ENCODE peak calls at places on chromosome 6, in five cellular contexts. B is lower lobe of right lung, F is endodermal cell, G is pancreas, L is left lung. D is an unnamed sample.

GRCh38 chr6:109143191-109143590 is 47.9 kb downstream of the CEP57L1 start:
- DNase-seq in B (no peak), F (no peak), G (no peak), L (no peak), D (no peak)

GRCh38 chr6:225121-225721 is 67.1 kb upstream of the DUSP22 start:
- DNase-seq in B (peak; percentile 57), F (peak; percentile 33), G (no peak), L (peak; percentile 80), D (no peak)

GRCh38 chr6:4212588-4212987 is 77.2 kb upstream of the ECI2 start:
- DNase-seq in B (no peak), F (no peak), G (no peak), L (no peak), D (no peak)

GRCh38 chr6:61606500-61606899 is 679.5 kb downstream of the KHDRBS2 start:
- DNase-seq in B (no peak), F (peak; percentile 43), G (no peak), L (no peak), D (no peak)

GRCh38 chr6:98835149-98836024 is 1.0 kb downstream of the POU3F2 start:
- DNase-seq in B (no peak), F (peak; percentile 81), G (no peak), L (peak; percentile 52), D (no peak)

GRCh38 chr6:32954983-32955802 is 2.3 kb upstream of the HLA-DMA start:
- DNase-seq in B (no peak), F (peak; percentile 89), G (peak; percentile 67), L (no peak), D (no peak)

GRCh38 chr6:126176266-126176665 is 163.6 kb upstream of the CENPW start:
- DNase-seq in B (no peak), F (no peak), G (no peak), L (no peak), D (no peak)

GRCh38 chr6:121691126-121691540 is 255.7 kb downstream of the GJA1 start:
- DNase-seq in B (no peak), F (no peak), G (no peak), L (no peak), D (no peak)

GRCh38 chr6:40717411-40718057 is 130.4 kb upstream of the LRFN2 start:
- DNase-seq in B (no peak), F (no peak), G (no peak), L (no peak), D (no peak)

GRCh38 chr6:92810913-92811312 is 608.4 kb downstream of the EPHA7 start:
- DNase-seq in B (no peak), F (peak; percentile 87), G (peak; percentile 12), L (no peak), D (no peak)

GRCh38 chr6:20652691-20653479 is 118.6 kb downstream of the CDKAL1 start:
- DNase-seq in B (no peak), F (no peak), G (no peak), L (no peak), D (peak; percentile 9)

GRCh38 chr6:16414205-16414604 is 175.8 kb downstream of the GMPR start:
- DNase-seq in B (no peak), F (no peak), G (no peak), L (no peak), D (no peak)

GRCh38 chr6:74606488-74607135 is 599.2 kb downstream of the COL12A1 start:
- DNase-seq in B (no peak), F (no peak), G (no peak), L (no peak), D (peak; percentile 86)

GRCh38 chr6:142551145-142551811 is 249.5 kb downstream of the ADGRG6 start:
- DNase-seq in B (no peak), F (peak; percentile 61), G (no peak), L (peak; percentile 55), D (no peak)

GRCh38 chr6:108798672-108799355 is 49.4 kb upstream of the ARMC2 start:
- DNase-seq in B (peak; percentile 59), F (peak; percentile 68), G (no peak), L (no peak), D (no peak)

GRCh38 chr6:51717477-51717876 is 369.9 kb downstream of the PKHD1 start:
- DNase-seq in B (no peak), F (no peak), G (no peak), L (no peak), D (no peak)

GRCh38 chr6:155171109-155171746 is 92.6 kb upstream of the CLDN20 start:
- DNase-seq in B (no peak), F (peak; percentile 39), G (no peak), L (no peak), D (peak; percentile 78)

GRCh38 chr6:149046822-149047246 is 270.7 kb upstream of the TAB2 start:
- DNase-seq in B (no peak), F (no peak), G (no peak), L (no peak), D (no peak)

GRCh38 chr6:73722318-73723060 is 26.5 kb downstream of the CD109 start:
- DNase-seq in B (no peak), F (no peak), G (no peak), L (no peak), D (peak; percentile 91)

GRCh38 chr6:162058281-162058875 is 669.2 kb downstream of the PRKN start:
- DNase-seq in B (no peak), F (no peak), G (peak; percentile 87), L (no peak), D (no peak)

GRCh38 chr6:30007132-30007764 is 53.8 kb upstream of the POLR1H start:
- DNase-seq in B (peak; percentile 74), F (peak; percentile 91), G (peak; percentile 53), L (peak; percentile 86), D (no peak)

GRCh38 chr6:137798846-137799245 is 68.2 kb upstream of the TNFAIP3 start:
- DNase-seq in B (no peak), F (no peak), G (no peak), L (no peak), D (no peak)

GRCh38 chr6:149440735-149441662 is 40.9 kb downstream of the SUMO4 start:
- DNase-seq in B (no peak), F (no peak), G (no peak), L (no peak), D (no peak)

GRCh38 chr6:85458782-85459181 is 8.9 kb downstream of the NT5E start:
- DNase-seq in B (no peak), F (peak; percentile 62), G (no peak), L (no peak), D (no peak)

GRCh38 chr6:72418495-72418894 is 203.4 kb upstream of the KCNQ5 start:
- DNase-seq in B (no peak), F (no peak), G (no peak), L (peak; percentile 53), D (peak; percentile 49)

DNA sequence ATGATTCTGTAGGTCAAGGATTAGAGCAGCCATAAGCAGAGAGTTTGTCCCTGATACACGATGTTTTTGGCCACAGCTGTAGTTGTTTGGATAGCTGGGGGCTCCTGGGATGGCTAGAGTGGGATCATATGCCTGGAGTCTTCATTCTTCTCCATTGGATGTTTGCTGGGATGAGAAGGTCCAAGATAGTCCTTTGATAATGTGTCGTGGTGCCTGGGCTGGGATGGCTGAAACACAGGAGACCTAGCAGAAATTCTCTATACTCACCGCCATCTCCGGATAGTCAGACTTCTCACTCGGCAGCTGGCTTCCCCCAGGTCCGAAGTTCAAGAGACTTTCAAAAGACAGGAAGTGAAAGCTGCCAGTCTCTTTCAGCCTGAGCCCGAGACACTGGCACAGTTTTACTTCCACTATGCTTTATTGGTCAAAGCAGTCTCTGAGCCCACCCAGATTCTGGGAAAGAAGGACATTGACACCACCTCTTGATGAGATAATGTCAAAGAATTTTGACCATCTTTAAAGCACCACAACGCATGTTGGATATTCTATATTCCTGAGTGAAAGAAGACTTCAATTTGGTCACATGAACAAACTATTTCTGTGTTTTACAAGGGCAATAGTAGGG is 16.0 kb downstream of the MARCKS start:
- DNase-seq in B (peak; percentile 66), F (no peak), G (peak; percentile 47), L (peak; percentile 75), D (no peak)
- H3K4me3 ChIP-seq in B (peak overlapping the region; percentile 44), F (no peak overlapping the region), G (no peak overlapping the region), L (peak overlapping the region; percentile 19), D (no peak overlapping the region)

GRCh38 chr6:37648465-37649330 is 49.0 kb downstream of the MDGA1 start:
- DNase-seq in B (no peak), F (peak; percentile 99), G (no peak), L (no peak), D (no peak)

GRCh38 chr6:37650071-37650481 is 47.6 kb downstream of the MDGA1 start:
- DNase-seq in B (no peak), F (peak; percentile 93), G (no peak), L (no peak), D (no peak)

GRCh38 chr6:37646097-37646864 is 51.4 kb downstream of the MDGA1 start:
- DNase-seq in B (no peak), F (no peak), G (no peak), L (no peak), D (no peak)

GRCh38 chr6:37647765-37648085 is 50.0 kb downstream of the MDGA1 start:
- DNase-seq in B (no peak), F (no peak), G (no peak), L (no peak), D (no peak)

DNA sequence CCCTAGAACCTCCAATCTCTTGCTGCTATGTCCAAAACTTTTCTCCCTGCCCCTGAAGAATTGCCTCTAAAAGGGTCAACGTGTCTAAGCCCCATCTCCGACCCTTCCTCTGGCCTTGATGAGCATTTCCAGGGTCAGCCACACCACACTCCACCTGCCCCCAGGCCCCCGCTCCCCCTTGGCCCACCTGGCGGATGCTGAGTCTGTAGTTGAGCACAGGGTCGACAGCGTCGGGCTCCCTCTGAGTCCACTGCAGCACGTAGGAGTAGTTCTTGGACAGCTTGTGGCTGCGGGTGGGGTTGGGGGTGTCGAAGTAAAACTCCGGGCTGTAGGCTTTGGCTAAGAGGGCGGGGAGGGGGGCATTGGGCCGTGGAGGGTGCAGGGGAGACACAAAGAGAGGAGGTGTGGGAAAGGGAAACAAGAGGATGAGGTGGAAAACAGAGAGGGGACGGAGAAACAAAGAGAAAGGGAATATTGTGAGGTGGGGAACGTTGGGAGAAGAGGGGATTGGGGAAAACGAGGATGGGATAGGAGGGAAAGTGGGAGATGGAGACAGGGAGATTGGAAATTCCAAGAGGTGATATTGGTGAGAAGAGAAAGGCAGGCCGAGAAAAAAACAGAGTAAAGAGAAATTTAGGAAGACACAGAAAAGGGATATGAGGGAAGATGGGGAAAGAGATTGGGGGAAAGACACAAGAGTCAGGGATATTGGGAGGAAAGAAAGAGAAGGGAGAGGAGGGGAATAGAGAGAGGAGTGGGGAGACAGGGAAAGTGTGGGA is 50.5 kb downstream of the MDGA1 start:
- DNase-seq in B (no peak), F (no peak), G (no peak), L (no peak), D (no peak)
- TF ChIP-seq CTCF in B (no peak), F (no peak), G (no peak), L (no peak), D (no peak)

GRCh38 chr6:1611572-1612385 is 2.1 kb downstream of the FOXC1 start:
- DNase-seq in B (no peak), F (peak; percentile 88), G (no peak), L (peak; percentile 79), D (no peak)
- H3K27me3 ChIP-seq in B (peaks cover 84% of the 10 kb centered on the region), F (peaks cover 68% of the 10 kb centered on the region), G (peaks cover 7% of the 10 kb centered on the region), L (peaks cover 100% of the 10 kb centered on the region), D (peaks cover 17% of the 10 kb centered on the region)

DNA sequence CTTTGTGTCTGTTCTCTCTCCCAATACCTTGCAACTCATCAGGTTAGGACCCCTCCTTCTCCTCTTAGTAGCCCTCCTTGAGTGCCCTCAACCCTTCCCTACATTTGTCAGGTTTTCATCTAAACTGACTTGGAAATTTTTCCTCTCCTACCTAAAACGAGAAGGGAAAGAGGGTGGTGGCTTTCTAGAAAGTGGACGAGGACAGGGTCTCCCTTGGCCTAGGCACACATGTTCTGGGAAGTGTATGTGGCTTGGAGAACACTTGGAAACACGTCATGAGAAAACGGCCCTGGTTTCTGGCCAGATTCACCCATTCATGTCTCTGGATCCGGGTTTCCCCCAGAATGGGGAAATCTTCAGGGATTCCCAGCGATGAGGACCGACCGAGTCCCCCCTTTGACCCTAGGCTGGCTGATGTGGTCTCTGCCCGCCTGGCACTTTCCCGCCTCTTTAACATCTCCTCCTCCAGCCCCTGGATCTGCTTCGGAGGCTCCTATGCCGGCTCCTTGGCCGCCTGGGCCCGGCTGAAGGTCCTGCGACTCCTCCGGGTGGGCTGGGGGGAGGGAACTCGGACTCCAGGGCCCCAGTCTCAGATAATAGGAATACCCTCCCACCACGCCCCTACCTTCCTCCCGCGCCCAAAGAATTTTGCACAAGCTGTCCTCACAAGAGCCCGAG is 2.9 kb downstream of the PRSS16 start:
- DNase-seq in B (no peak), F (peak; percentile 72), G (no peak), L (peak; percentile 77), D (no peak)
- H3K4me3 ChIP-seq in B (peak overlapping the region; percentile 62), F (peak overlapping the region; percentile 91), G (peak overlapping the region; percentile 57), L (peak overlapping the region; percentile 41), D (peak overlapping the region; percentile 55)

D was measured in BJ.